ENCODE peak calls at places on chromosome 22, in four cellular contexts. N is HepG2, X is K562, I is SK-N-SH. E is an unnamed sample. For H3K4me1, the result is how much of the 10 kb centered on the place peaks cover.

GRCh38 chr22:42695294-42695693 is 25.4 kb downstream of the A4GALT start:
- DNase-seq in I (no peak), N (no peak), X (no peak), E (no peak)

GRCh38 chr22:27980424-27981148 is 61.5 kb upstream of the PITPNB start:
- DNase-seq in X (peak), I (no peak), N (no peak), E (no peak)

GRCh38 chr22:41619979-41620645 is 731 bp downstream of the DESI1 start:
- DNase-seq in N (peak), X (no peak), I (peak), E (no peak)

GRCh38 chr22:44727709-44728108 is 24.7 kb upstream of the ARHGAP8 start:
- DNase-seq in N (no peak), X (no peak), I (peak), E (no peak)

GRCh38 chr22:44620129-44620840 is 81.7 kb upstream of the PRR5 start:
- DNase-seq in X (peak), N (peak), I (peak), E (no peak)

GRCh38 chr22:17264321-17265052 is 45.3 kb upstream of the ADA2 start:
- DNase-seq in I (peak), N (no peak), X (no peak), E (no peak)

GRCh38 chr22:19693981-19694670 is 20.2 kb upstream of the SEPTIN5 start:
- DNase-seq in I (no peak), N (no peak), X (no peak), E (no peak)

GRCh38 chr22:45201678-45202332 is 38.1 kb downstream of the NUP50 start:
- DNase-seq in I (no peak), N (no peak), X (no peak), E (no peak)

GRCh38 chr22:36349726-36350125 is 38.0 kb downstream of the MYH9 start:
- DNase-seq in I (no peak), X (no peak), N (no peak), E (no peak)

GRCh38 chr22:24871611-24872205 is 65.7 kb downstream of the SGSM1 start:
- DNase-seq in X (no peak), N (no peak), I (no peak), E (no peak)

GRCh38 chr22:24878969-24879368 is 67.5 kb downstream of the LHFPL7 start:
- DNase-seq in N (no peak), I (no peak), X (no peak), E (no peak)

GRCh38 chr22:24876700-24877099 is 69.8 kb downstream of the LHFPL7 start:
- DNase-seq in N (no peak), X (no peak), I (no peak), E (no peak)

DNA sequence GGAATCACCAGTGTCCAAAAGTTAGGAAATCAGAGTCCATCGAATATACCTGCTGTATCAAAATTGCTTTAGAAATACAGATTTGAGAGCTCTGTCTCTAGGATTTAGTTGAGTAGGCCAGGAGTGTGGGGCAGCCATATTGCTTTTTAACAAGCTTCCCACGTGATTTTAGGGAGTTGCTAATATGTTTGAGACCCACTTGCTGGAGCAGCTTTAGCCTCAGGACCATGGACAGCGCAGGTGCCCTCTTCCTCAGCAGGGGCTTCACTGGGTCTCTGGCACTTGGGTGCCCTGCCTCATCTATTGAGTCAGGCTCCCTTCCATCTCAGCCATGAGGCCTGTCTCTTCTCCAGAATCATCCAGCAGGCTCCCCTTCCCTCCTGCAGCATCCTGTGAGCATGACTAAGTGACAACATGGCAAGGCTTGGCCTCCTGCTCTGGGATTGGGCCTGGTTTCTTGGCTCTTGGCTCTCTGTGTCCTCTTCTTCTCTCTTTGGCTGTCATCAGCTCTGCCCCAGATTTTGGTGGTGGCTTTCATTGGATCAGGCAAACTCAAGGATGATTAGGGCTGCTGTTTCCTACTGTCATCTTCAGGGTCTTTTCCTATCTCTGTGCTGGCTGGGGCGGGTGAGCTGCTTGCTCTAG is 70.0 kb downstream of the SGSM1 start:
- DNase-seq in X (peak), I (no peak), N (no peak), E (no peak)
- TF ChIP-seq ELF1 in X (no peak), I (no peak), N (no peak), E (no peak)

DNA sequence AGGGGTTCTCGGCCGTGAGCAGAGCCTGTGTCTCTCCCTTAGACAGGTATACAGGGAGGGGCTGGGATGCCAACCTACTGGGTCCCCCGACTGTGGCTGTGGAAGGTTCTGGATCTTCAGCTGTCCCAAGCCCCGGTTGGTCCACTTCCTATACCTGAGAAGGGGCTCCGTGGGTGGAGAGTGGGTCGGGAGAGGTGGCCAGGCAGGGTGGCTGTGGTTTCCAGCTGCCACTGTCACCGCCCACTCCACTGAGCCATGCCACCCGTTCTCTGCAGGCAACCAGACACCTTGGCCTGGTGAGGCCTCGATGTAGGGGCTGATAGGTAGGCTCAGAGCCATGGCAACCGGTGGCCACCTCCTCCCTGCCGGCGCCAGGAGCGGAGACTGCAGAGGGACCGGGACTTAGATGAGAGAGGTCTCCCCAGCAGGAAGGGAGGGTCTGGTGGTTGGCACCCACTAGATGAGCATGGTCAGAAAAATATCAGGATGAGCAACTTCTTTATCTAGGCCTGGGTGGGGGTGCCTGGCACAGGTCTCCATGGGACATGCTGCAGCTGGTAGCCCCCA is 53.8 kb downstream of the TRIOBP start:
- DNase-seq in N (no peak), X (no peak), I (no peak), E (no peak)
- H3K4me1 ChIP-seq in N (half or more), X (under half), I (under half), E (half or more)

GRCh38 chr22:47388778-47389177 is 626.3 kb downstream of the TBC1D22A start:
- DNase-seq in X (no peak), N (no peak), I (no peak), E (no peak)
- TF ChIP-seq ELF1 in X (no peak), N (no peak), I (no peak), E (no peak)

DNA sequence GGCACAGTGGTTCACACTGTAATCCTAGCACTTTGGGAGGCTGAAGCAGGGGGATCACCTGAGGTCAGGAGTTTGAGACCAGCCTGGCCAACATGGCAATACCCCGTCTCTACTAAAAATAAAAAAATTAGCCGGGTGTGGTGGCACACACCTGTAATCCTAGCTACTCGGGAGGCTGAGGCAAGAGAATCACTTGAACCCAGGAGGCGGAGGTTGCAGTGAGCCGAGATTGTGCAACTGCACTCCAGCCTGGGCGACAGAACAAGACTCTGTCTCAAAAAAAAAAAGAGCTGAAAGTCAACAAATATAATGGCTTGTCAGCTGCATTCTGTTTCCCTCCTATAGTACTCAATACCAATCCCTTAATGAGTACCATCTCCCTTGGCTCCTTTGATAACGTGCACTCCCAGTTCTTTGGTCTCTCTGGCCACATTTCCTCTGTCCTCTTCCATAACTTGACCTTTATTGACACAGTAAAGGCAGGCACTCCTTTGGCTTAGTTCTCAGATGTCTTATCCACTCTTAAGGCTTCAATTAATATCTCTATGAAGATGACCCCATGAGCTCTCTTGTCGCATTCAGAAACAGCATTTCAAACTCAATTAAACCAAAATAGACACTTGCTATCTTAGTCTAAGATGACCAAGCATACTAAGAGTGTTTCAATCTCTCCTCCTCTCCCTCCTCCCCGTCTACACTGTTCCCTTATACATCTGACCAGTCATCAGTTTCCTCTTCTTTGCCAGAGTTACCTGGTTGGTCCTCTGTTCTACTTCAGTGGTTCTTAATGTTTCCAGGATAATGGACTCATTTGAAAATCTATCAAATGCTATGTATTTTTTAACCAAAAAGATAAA is 4.8 kb downstream of the MAPK1 start:
- DNase-seq in I (no peak), X (no peak), N (no peak), E (no peak)
- H3K4me1 ChIP-seq in I (under half), X (half or more), N (half or more), E (under half)